ENCODE peak calls at places on chromosomes 3 and 15, in nine cellular contexts. One of them, this sample, is unnamed.

GRCh38 chr15:57496946-57497944 is 94.5 kb upstream of the MYZAP start:
- DNase-seq in GM12892: no peak
- DNase-seq in naive B cell: no peak
- DNase-seq in GM04503: no peak
- DNase-seq in sigmoid colon: no peak
- DNase-seq in Karpas-422: no peak
- DNase-seq in iPS-NIHi11: no peak
- DNase-seq in EH: no peak
- DNase-seq in AG08395: no peak
- DNase-seq in this sample: peak

GRCh38 chr3:105691053-105691452 is 177.8 kb downstream of the CBLB start:
- DNase-seq in GM12892: no peak
- DNase-seq in naive B cell: no peak
- DNase-seq in GM04503: no peak
- DNase-seq in sigmoid colon: no peak
- DNase-seq in Karpas-422: no peak
- DNase-seq in iPS-NIHi11: no peak
- DNase-seq in EH: peak
- DNase-seq in AG08395: no peak
- DNase-seq in this sample: no peak

GRCh38 chr3:40615916-40616315 is 91.2 kb downstream of the ZNF621 start:
- DNase-seq in GM12892: no peak
- DNase-seq in naive B cell: no peak
- DNase-seq in GM04503: no peak
- DNase-seq in sigmoid colon: no peak
- DNase-seq in Karpas-422: no peak
- DNase-seq in iPS-NIHi11: no peak
- DNase-seq in EH: no peak
- DNase-seq in AG08395: no peak
- DNase-seq in this sample: no peak

GRCh38 chr3:194879991-194880939 is 194.6 kb downstream of the FAM43A start:
- DNase-seq in GM12892: no peak
- DNase-seq in naive B cell: no peak
- DNase-seq in GM04503: no peak
- DNase-seq in sigmoid colon: no peak
- DNase-seq in Karpas-422: no peak
- DNase-seq in iPS-NIHi11: no peak
- DNase-seq in EH: peak
- DNase-seq in AG08395: peak
- DNase-seq in this sample: peak

GRCh38 chr3:184531580-184532290 is 29.9 kb upstream of the EPHB3 start:
- DNase-seq in GM12892: no peak
- DNase-seq in naive B cell: no peak
- DNase-seq in GM04503: no peak
- DNase-seq in sigmoid colon: peak
- DNase-seq in Karpas-422: no peak
- DNase-seq in iPS-NIHi11: no peak
- DNase-seq in EH: peak
- DNase-seq in AG08395: no peak
- DNase-seq in this sample: no peak

GRCh38 chr3:97815149-97815917 is 6.5 kb upstream of the CRYBG3 start:
- DNase-seq in GM12892: no peak
- DNase-seq in naive B cell: no peak
- DNase-seq in GM04503: no peak
- DNase-seq in sigmoid colon: no peak
- DNase-seq in Karpas-422: no peak
- DNase-seq in iPS-NIHi11: no peak
- DNase-seq in EH: peak
- DNase-seq in AG08395: no peak
- DNase-seq in this sample: peak

GRCh38 chr15:47744496-47744895 is 27.2 kb downstream of the SEMA6D start:
- DNase-seq in GM12892: no peak
- DNase-seq in naive B cell: no peak
- DNase-seq in GM04503: no peak
- DNase-seq in sigmoid colon: no peak
- DNase-seq in Karpas-422: no peak
- DNase-seq in iPS-NIHi11: no peak
- DNase-seq in EH: no peak
- DNase-seq in AG08395: no peak
- DNase-seq in this sample: no peak

GRCh38 chr15:66670698-66671580 is 31.1 kb upstream of the SMAD6 start:
- DNase-seq in GM12892: no peak
- DNase-seq in naive B cell: no peak
- DNase-seq in GM04503: no peak
- DNase-seq in sigmoid colon: no peak
- DNase-seq in Karpas-422: peak
- DNase-seq in iPS-NIHi11: peak
- DNase-seq in EH: no peak
- DNase-seq in AG08395: no peak
- DNase-seq in this sample: no peak

GRCh38 chr3:136196401-136197158 is 445 bp upstream of the MSL2 start:
- DNase-seq in GM12892: peak
- DNase-seq in naive B cell: peak
- DNase-seq in GM04503: peak
- DNase-seq in sigmoid colon: peak
- DNase-seq in Karpas-422: peak
- DNase-seq in iPS-NIHi11: peak
- DNase-seq in EH: peak
- DNase-seq in AG08395: peak
- DNase-seq in this sample: peak

GRCh38 chr3:140470962-140471361 is 206.9 kb upstream of the TRIM42 start:
- DNase-seq in GM12892: no peak
- DNase-seq in naive B cell: no peak
- DNase-seq in GM04503: no peak
- DNase-seq in sigmoid colon: no peak
- DNase-seq in Karpas-422: no peak
- DNase-seq in iPS-NIHi11: no peak
- DNase-seq in EH: no peak
- DNase-seq in AG08395: no peak
- DNase-seq in this sample: no peak

GRCh38 chr3:124826703-124827102 is 60.5 kb downstream of the ITGB5 start:
- DNase-seq in GM12892: no peak
- DNase-seq in naive B cell: no peak
- DNase-seq in GM04503: peak
- DNase-seq in sigmoid colon: peak
- DNase-seq in Karpas-422: no peak
- DNase-seq in iPS-NIHi11: no peak
- DNase-seq in EH: peak
- DNase-seq in AG08395: peak
- DNase-seq in this sample: peak

GRCh38 chr3:62131050-62131449 is 242.3 kb downstream of the FEZF2 start:
- DNase-seq in GM12892: no peak
- DNase-seq in naive B cell: no peak
- DNase-seq in GM04503: no peak
- DNase-seq in sigmoid colon: no peak
- DNase-seq in Karpas-422: no peak
- DNase-seq in iPS-NIHi11: no peak
- DNase-seq in EH: no peak
- DNase-seq in AG08395: no peak
- DNase-seq in this sample: no peak

GRCh38 chr3:152183473-152183872 is 85.3 kb upstream of the MBNL1 start:
- DNase-seq in GM12892: no peak
- DNase-seq in naive B cell: peak
- DNase-seq in GM04503: no peak
- DNase-seq in sigmoid colon: no peak
- DNase-seq in Karpas-422: peak
- DNase-seq in iPS-NIHi11: peak
- DNase-seq in EH: peak
- DNase-seq in AG08395: no peak
- DNase-seq in this sample: peak

GRCh38 chr3:191634902-191635301 is 173.9 kb downstream of the PYDC2 start:
- DNase-seq in GM12892: no peak
- DNase-seq in naive B cell: no peak
- DNase-seq in GM04503: no peak
- DNase-seq in sigmoid colon: no peak
- DNase-seq in Karpas-422: no peak
- DNase-seq in iPS-NIHi11: no peak
- DNase-seq in EH: no peak
- DNase-seq in AG08395: no peak
- DNase-seq in this sample: no peak

GRCh38 chr15:100918690-100919480 is at the start of gene LRRK1:
- DNase-seq in GM12892: peak
- DNase-seq in naive B cell: peak
- DNase-seq in GM04503: peak
- DNase-seq in sigmoid colon: no peak
- DNase-seq in Karpas-422: peak
- DNase-seq in iPS-NIHi11: peak
- DNase-seq in EH: peak
- DNase-seq in AG08395: peak
- DNase-seq in this sample: peak